ENCODE peak calls at places on chromosomes 1 and 21, in ten cellular contexts. T is transverse colon; Z is left colon; W is nephron progenitor cell; A is mucosa of descending colon; K is MCF 10A; L is NCI-H345; Y is activated T-helper 1 cell treated with anti-CD3 and anti-CD28 coated beads, Interleukin-12 subunit alpha, Interleukin-12 subunit beta, Interleukin-2, Interleukin-4 antibody, amounts not matched to agents 30 ng/mL and 10 ng/mL and 1 ng/mL, durations not matched to agents 14 hours and 24 hours and 36 hours; G is GM04504; J is activated T-cell treated with anti-CD3 and anti-CD28 coated beads, Interleukin-2, amount 50 U/mL, for 4 hours. D is an unnamed sample.

GRCh38 chr1:22676916-22677601 is 24.0 kb downstream of the C1QB start:
- DNase-seq in T (peak), Z (no peak), W (no peak), A (no peak), K (no peak), L (no peak), Y (no peak), G (no peak), J (no peak), D (no peak)

GRCh38 chr1:93666613-93667384 is 14.8 kb downstream of the BCAR3 start:
- DNase-seq in T (no peak), Z (peak), W (no peak), A (no peak), K (peak), L (no peak), Y (no peak), G (no peak), J (no peak), D (no peak)

GRCh38 chr1:233614743-233615521 is 1.0 kb downstream of the KCNK1 start:
- DNase-seq in T (peak), Z (peak), W (peak), A (no peak), K (peak), L (no peak), Y (no peak), G (no peak), J (no peak), D (no peak)

GRCh38 chr1:61056674-61057439 is 25.5 kb upstream of the NFIA start:
- DNase-seq in T (peak), Z (peak), W (peak), A (peak), K (peak), L (peak), Y (no peak), G (no peak), J (peak), D (no peak)

GRCh38 chr1:29004813-29005212 is 90.4 kb downstream of the EPB41 start:
- DNase-seq in T (no peak), Z (no peak), W (no peak), A (no peak), K (no peak), L (no peak), Y (no peak), G (no peak), J (no peak), D (no peak)

GRCh38 chr1:157948547-157949152 is 44.8 kb upstream of the KIRREL1 start:
- DNase-seq in T (peak), Z (no peak), W (peak), A (no peak), K (peak), L (no peak), Y (no peak), G (no peak), J (no peak), D (no peak)

GRCh38 chr21:34974162-34974981 is 74.7 kb downstream of the RUNX1 start:
- DNase-seq in T (no peak), Z (no peak), W (no peak), A (no peak), K (no peak), L (no peak), Y (peak), G (no peak), J (no peak), D (peak)

GRCh38 chr1:225474986-225475820 is 47.4 kb upstream of the LBR start:
- DNase-seq in T (peak), Z (peak), W (peak), A (peak), K (peak), L (peak), Y (peak), G (no peak), J (peak), D (peak)

GRCh38 chr1:181092883-181093282 is 4.4 kb downstream of the IER5 start:
- DNase-seq in T (no peak), Z (no peak), W (no peak), A (no peak), K (no peak), L (no peak), Y (no peak), G (no peak), J (no peak), D (no peak)

GRCh38 chr1:201944639-201945038 is 1.7 kb downstream of the LMOD1 start:
- DNase-seq in T (no peak), Z (no peak), W (no peak), A (no peak), K (no peak), L (no peak), Y (no peak), G (no peak), J (no peak), D (no peak)

GRCh38 chr1:168297019-168297418 is 16.3 kb downstream of the TBX19 start:
- DNase-seq in T (no peak), Z (no peak), W (no peak), A (no peak), K (no peak), L (peak), Y (no peak), G (no peak), J (no peak), D (no peak)

GRCh38 chr1:182602945-182603645 is 1.1 kb downstream of the RGS16 start:
- DNase-seq in T (no peak), Z (no peak), W (no peak), A (no peak), K (no peak), L (no peak), Y (peak), G (no peak), J (no peak), D (no peak)

GRCh38 chr1:56508523-56508983 is 70.8 kb downstream of the PLPP3 start:
- DNase-seq in T (peak), Z (peak), W (no peak), A (peak), K (peak), L (no peak), Y (no peak), G (no peak), J (no peak), D (no peak)

GRCh38 chr1:218430802-218431201 is 85.7 kb downstream of the TGFB2 start:
- DNase-seq in T (no peak), Z (no peak), W (no peak), A (no peak), K (no peak), L (no peak), Y (no peak), G (no peak), J (no peak), D (no peak)

GRCh38 chr1:244273262-244273844 is 178.4 kb downstream of the ADSS2 start:
- DNase-seq in T (no peak), Z (no peak), W (no peak), A (no peak), K (no peak), L (no peak), Y (no peak), G (no peak), J (no peak), D (no peak)

GRCh38 chr1:121586369-121587229 is 401.8 kb downstream of the SRGAP2C start:
- DNase-seq in T (peak), Z (peak), W (peak), A (peak), K (no peak), L (no peak), Y (no peak), G (no peak), J (no peak), D (no peak)

GRCh38 chr1:202085682-202086373 is 36.9 kb upstream of the GPR37L1 start:
- DNase-seq in T (peak), Z (peak), W (no peak), A (no peak), K (no peak), L (peak), Y (no peak), G (no peak), J (no peak), D (no peak)

GRCh38 chr1:39845569-39846566 is 37.4 kb downstream of the TRIT1 start:
- DNase-seq in T (peak), Z (peak), W (no peak), A (peak), K (peak), L (peak), Y (peak), G (peak), J (peak), D (peak)

GRCh38 chr1:15311886-15312285 is 64.9 kb downstream of the FHAD1 start:
- DNase-seq in T (no peak), Z (no peak), W (no peak), A (no peak), K (no peak), L (no peak), Y (no peak), G (no peak), J (no peak), D (no peak)

GRCh38 chr1:9912264-9912936 is 2.3 kb upstream of the CTNNBIP1 start:
- DNase-seq in T (peak), Z (peak), W (no peak), A (no peak), K (no peak), L (no peak), Y (no peak), G (no peak), J (no peak), D (no peak)

GRCh38 chr1:156540955-156541354 is 31.4 kb downstream of the IQGAP3 start:
- DNase-seq in T (no peak), Z (no peak), W (no peak), A (no peak), K (no peak), L (no peak), Y (no peak), G (peak), J (no peak), D (no peak)

GRCh38 chr1:90919900-90920299 is 101.9 kb downstream of the ZNF644 start:
- DNase-seq in T (no peak), Z (no peak), W (no peak), A (no peak), K (no peak), L (no peak), Y (no peak), G (no peak), J (no peak), D (no peak)

GRCh38 chr1:223886516-223886921 is 40.8 kb upstream of the TP53BP2 start:
- DNase-seq in T (no peak), Z (no peak), W (no peak), A (no peak), K (peak), L (peak), Y (no peak), G (no peak), J (no peak), D (no peak)

GRCh38 chr1:46747683-46748288 is 28.9 kb upstream of the EFCAB14 start:
- DNase-seq in T (peak), Z (no peak), W (peak), A (no peak), K (peak), L (peak), Y (no peak), G (no peak), J (no peak), D (no peak)

D was measured in T-helper 9 cell.